ENCODE peak calls at places on chromosome 18, in seven cellular contexts. S, N, A, T, U, E and P are unnamed samples.

GRCh38 chr18:57301573-57302230 is 50.7 kb upstream of the ST8SIA3 start:
- DNase-seq in A (no peak), N (no peak), S (no peak), T (no peak), U (no peak), E (no peak), P (no peak)

GRCh38 chr18:12879840-12880531 is 4.1 kb downstream of the PTPN2 start:
- DNase-seq in N (no peak), U (no peak), S (no peak), E (no peak), T (no peak), A (no peak), P (no peak)

GRCh38 chr18:59022167-59022945 is 117.3 kb upstream of the SEC11C start:
- DNase-seq in S (no peak), T (no peak), E (no peak), A (peak; percentile 26), U (no peak), N (no peak), P (peak; percentile 88)

GRCh38 chr18:2908946-2909335 is 62.1 kb downstream of the EMILIN2 start:
- DNase-seq in S (no peak), A (no peak), E (no peak), T (no peak), U (peak; percentile 41), N (no peak), P (no peak)

GRCh38 chr18:34709631-34710429 is at the start of gene DTNA:
- DNase-seq in S (peak; percentile 89), N (no peak), T (peak; percentile 86), U (no peak), A (peak; percentile 97), E (no peak), P (peak; percentile 98)

GRCh38 chr18:4284528-4284927 is 170.6 kb downstream of the DLGAP1 start:
- DNase-seq in N (no peak), U (no peak), A (no peak), E (no peak), S (no peak), T (no peak), P (no peak)

GRCh38 chr18:39624934-39625333 is 2059.3 kb upstream of the CELF4 start:
- DNase-seq in U (no peak), E (no peak), T (no peak), A (peak; percentile 51), S (peak; percentile 79), N (no peak), P (peak; percentile 60)

GRCh38 chr18:61993831-61994230 is 101.0 kb upstream of the RNF152 start:
- DNase-seq in N (no peak), U (no peak), S (peak; percentile 19), T (no peak), A (peak; percentile 44), E (no peak), P (peak; percentile 62)

GRCh38 chr18:53664575-53664974 is 559.9 kb downstream of the MBD2 start:
- DNase-seq in U (no peak), N (no peak), S (no peak), A (no peak), E (no peak), T (no peak), P (no peak)

GRCh38 chr18:64295839-64296238 is 147.0 kb upstream of the LINC00305 start:
- DNase-seq in T (no peak), E (no peak), N (no peak), S (no peak), A (no peak), U (no peak), P (no peak)

GRCh38 chr18:27662537-27662936 is 477.4 kb upstream of the CHST9 start:
- DNase-seq in E (no peak), U (no peak), T (no peak), A (no peak), N (no peak), S (no peak), P (no peak)

GRCh38 chr18:22349317-22349898 is 68.3 kb downstream of the CTAGE1 start:
- DNase-seq in E (no peak), A (peak; percentile 62), N (no peak), T (no peak), U (no peak), S (no peak), P (no peak)

GRCh38 chr18:79640064-79640672 is 39.4 kb upstream of the CTDP1 start:
- DNase-seq in T (no peak), A (no peak), E (no peak), U (no peak), S (no peak), N (no peak), P (no peak)

GRCh38 chr18:26976206-26976605 is 110.7 kb upstream of the AQP4 start:
- DNase-seq in E (no peak), N (no peak), S (no peak), U (no peak), T (no peak), A (no peak), P (no peak)

GRCh38 chr18:23330423-23330822 is 122.7 kb upstream of the RIOK3 start:
- DNase-seq in S (no peak), U (no peak), E (no peak), A (no peak), T (no peak), N (no peak), P (no peak)

GRCh38 chr18:53380063-53380639 is 844.3 kb downstream of the MBD2 start:
- DNase-seq in N (no peak), E (peak; percentile 18), T (peak; percentile 55), S (peak; percentile 2), U (no peak), A (peak; percentile 2), P (no peak)

GRCh38 chr18:64019922-64020756 is 50.3 kb downstream of the SERPINB8 start:
- DNase-seq in U (no peak), T (no peak), A (no peak), E (no peak), N (no peak), S (no peak), P (no peak)

GRCh38 chr18:61681065-61681464 is 211.7 kb downstream of the RNF152 start:
- DNase-seq in T (no peak), N (no peak), E (no peak), S (no peak), U (no peak), A (no peak), P (no peak)

GRCh38 chr18:6397931-6398566 is 16.7 kb downstream of the L3MBTL4 start:
- DNase-seq in A (no peak), T (no peak), U (no peak), S (no peak), E (no peak), N (no peak), P (no peak)

GRCh38 chr18:69400253-69400975 is at the start of gene DOK6:
- DNase-seq in S (peak; percentile 61), E (peak; percentile 65), T (peak; percentile 39), N (no peak), U (peak; percentile 86), A (peak; percentile 83), P (peak; percentile 81)

GRCh38 chr18:47215554-47216138 is 35.8 kb downstream of the SKOR2 start:
- DNase-seq in N (no peak), A (peak; percentile 61), T (peak; percentile 52), U (no peak), E (peak; percentile 48), S (peak; percentile 74), P (peak; percentile 37)

GRCh38 chr18:75475228-75475627 is 47.7 kb upstream of the SMIM21 start:
- DNase-seq in T (no peak), N (no peak), A (peak; percentile 89), S (peak; percentile 75), U (no peak), E (no peak), P (peak; percentile 94)

GRCh38 chr18:34117319-34117718 is 107.4 kb downstream of the NOL4 start:
- DNase-seq in E (no peak), N (no peak), A (no peak), S (no peak), T (no peak), U (no peak), P (no peak)

GRCh38 chr18:74281639-74282358 is 10.0 kb downstream of the CYB5A start:
- DNase-seq in E (no peak), N (no peak), T (no peak), U (no peak), A (peak; percentile 37), S (no peak), P (peak; percentile 51)

GRCh38 chr18:50262977-50263376 is 3.3 kb downstream of the CFAP53 start:
- DNase-seq in E (no peak), S (no peak), U (no peak), A (no peak), N (no peak), T (no peak), P (no peak)

GRCh38 chr18:35324926-35325655 is 19.1 kb downstream of the ZNF24 start:
- DNase-seq in U (no peak), N (no peak), S (peak; percentile 7), A (no peak), E (no peak), T (no peak), P (peak; percentile 29)

GRCh38 chr18:9775172-9775571 is 67.1 kb downstream of the RAB31 start:
- DNase-seq in U (no peak), N (no peak), T (no peak), A (no peak), E (no peak), S (no peak), P (peak; percentile 85)

GRCh38 chr18:47775961-47776360 is 154.5 kb downstream of the SMAD2 start:
- DNase-seq in A (peak; percentile 8), S (no peak), U (no peak), N (no peak), T (peak; percentile 4), E (peak; percentile 1), P (no peak)

GRCh38 chr18:79401494-79402208 is 5.9 kb downstream of the NFATC1 start:
- DNase-seq in U (peak; percentile 80), N (no peak), T (no peak), A (no peak), S (no peak), E (no peak), P (no peak)

GRCh38 chr18:78915446-78916008 is 64.1 kb upstream of the SALL3 start:
- DNase-seq in A (no peak), T (no peak), N (no peak), E (no peak), U (no peak), S (no peak), P (no peak)

GRCh38 chr18:55319517-55319905 is 268.5 kb downstream of the TCF4 start:
- DNase-seq in N (no peak), E (no peak), A (peak; percentile 68), U (no peak), T (no peak), S (peak; percentile 71), P (peak; percentile 36)

GRCh38 chr18:7485616-7486015 is 81.5 kb upstream of the PTPRM start:
- DNase-seq in U (no peak), N (no peak), S (no peak), A (no peak), T (no peak), E (no peak), P (no peak)

GRCh38 chr18:72941001-72941400 is 73.2 kb upstream of the NETO1 start:
- DNase-seq in S (no peak), A (no peak), T (no peak), U (no peak), E (no peak), N (no peak), P (peak; percentile 1)

GRCh38 chr18:6289454-6290242 is 125.1 kb downstream of the L3MBTL4 start:
- DNase-seq in E (no peak), T (no peak), S (no peak), N (no peak), A (no peak), U (no peak), P (no peak)

GRCh38 chr18:79945118-79946042 is 6.1 kb downstream of the SLC66A2 start:
- DNase-seq in A (no peak), N (no peak), T (no peak), S (no peak), U (peak; percentile 59), E (no peak), P (no peak)